ENCODE peak calls at places on chromosome 3, in seven cellular contexts. M is pancreas; R is ascending aorta; K is fibroblast of pulmonary artery; Y is right cardiac atrium; N is tibial artery; A is effector memory CD4-positive, alpha-beta T cell. S is an unnamed sample.

GRCh38 chr3:24315342-24315741 is 179.3 kb downstream of the THRB start:
- DNase-seq in M (no peak), R (no peak), K (no peak), Y (no peak), N (no peak), A (no peak), S (no peak)

GRCh38 chr3:9143180-9143579 is 106.3 kb downstream of the SRGAP3 start:
- DNase-seq in M (no peak), R (no peak), K (no peak), Y (no peak), N (no peak), A (no peak), S (no peak)

GRCh38 chr3:155983834-155984474 is 113.5 kb downstream of the GMPS start:
- DNase-seq in M (no peak), R (no peak), K (no peak), Y (no peak), N (no peak), A (no peak), S (no peak)

GRCh38 chr3:138314751-138315150 is 14.9 kb downstream of the NME9 start:
- DNase-seq in M (no peak), R (no peak), K (peak), Y (no peak), N (no peak), A (no peak), S (no peak)

GRCh38 chr3:99410789-99411311 is 227.5 kb upstream of the COL8A1 start:
- DNase-seq in M (no peak), R (no peak), K (peak), Y (no peak), N (no peak), A (no peak), S (no peak)

GRCh38 chr3:33787328-33788009 is 11.0 kb upstream of the PDCD6IP start:
- DNase-seq in M (peak), R (peak), K (peak), Y (peak), N (peak), A (peak), S (peak)

GRCh38 chr3:184738982-184739381 is 27.1 kb upstream of the MAGEF1 start:
- DNase-seq in M (peak), R (peak), K (no peak), Y (no peak), N (no peak), A (no peak), S (no peak)

GRCh38 chr3:45544024-45544718 is 50.4 kb upstream of the LIMD1 start:
- DNase-seq in M (no peak), R (no peak), K (peak), Y (no peak), N (no peak), A (no peak), S (no peak)

GRCh38 chr3:8529197-8529637 is 27.6 kb downstream of the LMCD1 start:
- DNase-seq in M (peak), R (no peak), K (peak), Y (no peak), N (peak), A (no peak), S (no peak)

GRCh38 chr3:72163809-72164634 is 379.1 kb upstream of the PROK2 start:
- DNase-seq in M (no peak), R (no peak), K (no peak), Y (no peak), N (no peak), A (no peak), S (no peak)

GRCh38 chr3:156321934-156322333 is 201.6 kb downstream of the KCNAB1 start:
- DNase-seq in M (no peak), R (no peak), K (no peak), Y (no peak), N (no peak), A (no peak), S (no peak)

GRCh38 chr3:43867673-43868072 is 176.9 kb downstream of the ABHD5 start:
- DNase-seq in M (no peak), R (peak), K (peak), Y (no peak), N (no peak), A (no peak), S (no peak)

GRCh38 chr3:36956155-36956554 is 11.3 kb upstream of the TRANK1 start:
- DNase-seq in M (no peak), R (no peak), K (no peak), Y (no peak), N (no peak), A (no peak), S (no peak)

GRCh38 chr3:13676618-13677017 is 127.7 kb downstream of the FBLN2 start:
- DNase-seq in M (no peak), R (no peak), K (no peak), Y (no peak), N (no peak), A (no peak), S (no peak)

GRCh38 chr3:184058029-184058428 is 5.2 kb downstream of the HTR3C start:
- DNase-seq in M (no peak), R (no peak), K (peak), Y (no peak), N (no peak), A (no peak), S (no peak)

GRCh38 chr3:105851176-105851575 is 17.6 kb downstream of the CBLB start:
- DNase-seq in M (no peak), R (no peak), K (no peak), Y (no peak), N (no peak), A (no peak), S (no peak)

GRCh38 chr3:134255399-134255798 is 4.7 kb upstream of the RYK start:
- DNase-seq in M (no peak), R (no peak), K (no peak), Y (no peak), N (no peak), A (no peak), S (no peak)

GRCh38 chr3:134258761-134259347 is 8.2 kb upstream of the RYK start:
- DNase-seq in M (no peak), R (no peak), K (no peak), Y (no peak), N (no peak), A (no peak), S (no peak)

GRCh38 chr3:134260984-134261383 is 10.3 kb upstream of the RYK start:
- DNase-seq in M (no peak), R (no peak), K (no peak), Y (no peak), N (no peak), A (no peak), S (no peak)
- H3K4me3 ChIP-seq in M (no peak), R (no peak), K (no peak), Y (no peak), N (no peak), A (no peak), S (no peak)

GRCh38 chr3:141049681-141050080 is 1.5 kb upstream of the SPSB4 start:
- DNase-seq in M (no peak), R (no peak), K (no peak), Y (no peak), N (no peak), A (no peak), S (no peak)

GRCh38 chr3:141052570-141053069 is 1.5 kb downstream of the SPSB4 start:
- DNase-seq in M (peak), R (no peak), K (no peak), Y (peak), N (no peak), A (no peak), S (no peak)

GRCh38 chr3:141050576-141050912 is 603 bp upstream of the SPSB4 start:
- DNase-seq in M (no peak), R (no peak), K (no peak), Y (no peak), N (no peak), A (no peak), S (no peak)

GRCh38 chr3:141051641-141052569 is 758 bp downstream of the SPSB4 start:
- DNase-seq in M (peak), R (no peak), K (no peak), Y (peak), N (no peak), A (no peak), S (no peak)

DNA sequence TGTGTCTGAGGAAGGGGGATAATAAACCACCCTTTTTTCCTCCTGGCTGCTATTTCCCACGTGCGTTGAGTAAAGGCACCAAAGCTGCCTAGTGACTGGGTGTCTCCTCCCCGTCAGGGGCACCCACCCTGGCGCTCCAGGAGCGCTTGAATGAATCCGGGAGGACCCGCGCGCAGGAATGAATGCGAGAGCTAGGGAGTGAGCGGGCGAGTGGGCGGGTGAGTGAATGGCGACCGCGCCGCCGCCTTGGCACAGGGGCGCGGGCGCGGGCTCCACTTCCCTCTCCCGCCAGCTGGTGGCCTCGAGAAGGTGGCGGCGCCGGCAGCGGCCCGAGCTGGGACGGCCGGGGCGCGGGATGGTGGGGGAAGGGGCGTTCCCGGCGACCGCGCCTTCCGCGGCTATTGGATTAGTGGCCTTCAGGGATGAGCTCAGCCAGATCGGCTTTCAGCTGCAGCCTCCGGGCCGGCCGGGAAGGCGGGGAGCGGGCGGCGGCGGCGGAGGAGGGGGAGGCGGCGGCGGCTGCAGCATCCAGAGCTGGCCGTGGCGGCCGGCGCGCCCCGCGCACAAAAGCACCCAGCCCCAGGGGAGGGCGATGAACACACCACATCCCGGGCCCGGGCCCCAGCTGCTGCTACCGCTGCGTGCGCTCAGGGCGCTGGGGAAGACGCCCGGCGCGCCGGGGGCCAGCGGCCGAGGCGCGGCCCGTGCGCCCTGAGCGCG is at the start of gene SPSB4:
- DNase-seq in M (peak), R (peak), K (peak), Y (peak), N (peak), A (no peak), S (no peak)
- H3K4me3 ChIP-seq in M (peak), R (peak), K (no peak), Y (peak), N (peak), A (no peak), S (peak)

GRCh38 chr3:170420307-170420821 is 1.7 kb downstream of the CLDN11 start:
- DNase-seq in M (no peak), R (no peak), K (peak), Y (no peak), N (no peak), A (no peak), S (no peak)
- H3K4me3 ChIP-seq in M (no peak), R (peak), K (peak), Y (peak), N (peak), A (no peak), S (no peak)

DNA sequence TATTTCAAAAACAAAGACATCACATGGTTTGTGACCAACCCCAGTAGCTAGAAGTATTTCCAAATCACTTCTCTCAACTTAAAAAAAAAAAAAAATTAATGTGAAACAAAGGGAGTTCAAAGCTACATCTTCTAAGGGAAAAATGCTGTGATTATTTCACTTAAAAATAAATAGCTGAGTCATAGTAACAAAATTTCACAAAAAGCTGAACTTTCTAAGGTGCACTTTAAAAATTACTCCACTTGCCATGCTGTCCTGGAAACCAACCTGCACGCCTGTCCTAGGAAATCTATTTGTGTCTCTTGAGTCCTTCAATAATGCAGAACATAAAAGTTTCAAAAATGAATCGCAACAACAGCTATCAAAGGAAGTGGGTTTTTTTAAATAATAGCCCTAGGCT is 1.8 kb downstream of the ACAP2 start:
- DNase-seq in M (no peak), R (no peak), K (peak), Y (no peak), N (no peak), A (no peak), S (no peak)
- H3K4me3 ChIP-seq in M (no peak), R (peak), K (peak), Y (peak), N (peak), A (peak), S (peak)

GRCh38 chr3:119551525-119552063 is 7.8 kb downstream of the CD80 start:
- DNase-seq in M (no peak), R (no peak), K (no peak), Y (no peak), N (no peak), A (no peak), S (no peak)
- H3K4me3 ChIP-seq in M (no peak), R (no peak), K (no peak), Y (no peak), N (no peak), A (no peak), S (no peak)

GRCh38 chr3:37957185-37957936 is 33.2 kb upstream of the VILL start:
- DNase-seq in M (no peak), R (no peak), K (no peak), Y (no peak), N (no peak), A (no peak), S (no peak)

GRCh38 chr3:37953995-37954394 is 36.6 kb upstream of the VILL start:
- DNase-seq in M (no peak), R (no peak), K (no peak), Y (no peak), N (no peak), A (no peak), S (no peak)

GRCh38 chr3:37953226-37953625 is 37.4 kb upstream of the VILL start:
- DNase-seq in M (no peak), R (no peak), K (no peak), Y (no peak), N (no peak), A (no peak), S (no peak)

GRCh38 chr3:37955918-37956317 is 34.7 kb upstream of the VILL start:
- DNase-seq in M (no peak), R (no peak), K (no peak), Y (no peak), N (no peak), A (no peak), S (no peak)

DNA sequence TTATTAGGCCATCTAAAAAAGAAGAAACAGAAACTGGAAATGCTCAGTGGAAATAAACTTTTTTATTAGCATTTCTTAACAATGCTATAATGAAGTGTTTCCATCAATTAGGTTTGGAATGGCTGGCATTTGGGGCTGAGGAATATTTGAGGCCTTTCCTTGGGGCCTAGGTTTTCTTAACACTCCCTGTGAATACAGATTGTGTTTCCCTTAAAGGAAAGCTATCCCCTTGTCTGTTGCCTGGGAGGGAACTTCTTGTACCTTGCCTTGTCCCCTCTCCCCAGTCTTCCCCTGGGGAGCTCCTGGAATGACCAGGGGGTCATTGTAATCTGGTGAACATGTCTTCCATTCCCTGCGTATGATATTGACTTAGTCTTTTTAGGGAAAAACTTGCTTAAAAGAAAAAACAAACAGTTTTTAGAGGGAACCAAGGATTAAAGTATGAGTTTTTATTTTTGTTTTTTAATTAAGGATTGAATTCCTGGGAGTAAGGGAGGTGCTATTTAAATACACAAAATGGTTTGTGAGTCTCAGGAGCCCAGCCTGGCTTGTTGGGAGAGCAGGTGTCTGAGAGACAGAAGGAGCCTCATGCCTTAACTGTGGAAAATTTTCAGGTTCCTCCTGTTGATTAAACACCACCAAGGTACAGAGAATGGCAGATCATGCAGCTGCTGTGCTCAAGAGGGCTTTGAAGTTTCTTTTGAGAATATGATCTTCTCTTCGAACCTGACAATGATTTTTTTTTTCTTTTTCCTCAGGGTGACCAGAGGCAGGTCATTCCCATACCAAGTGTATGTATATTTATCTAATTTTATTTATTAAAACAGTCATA is 34.0 kb upstream of the VILL start:
- DNase-seq in M (no peak), R (no peak), K (no peak), Y (no peak), N (no peak), A (no peak), S (no peak)
- H3K4me3 ChIP-seq in M (no peak), R (no peak), K (no peak), Y (no peak), N (no peak), A (no peak), S (no peak)